ENCODE peak calls at places on chromosomes 16 and 17, in eight cellular contexts. I, X, V, F, C, Y, U and R are unnamed samples.

GRCh38 chr16:72921620-72922019 is 126.3 kb downstream of the ZFHX3 start:
- DNase-seq in I (no peak), V (no peak), U (no peak), Y (no peak), F (no peak), X (no peak), C (no peak), R (no peak)

GRCh38 chr17:31493656-31494155 is 102.2 kb downstream of the RAB11FIP4 start:
- DNase-seq in I (no peak), F (no peak), U (no peak), C (no peak), V (no peak), Y (no peak), X (no peak), R (no peak)

GRCh38 chr17:81832608-81833159 is 407 bp downstream of the MCRIP1 start:
- DNase-seq in C (no peak), F (peak), V (no peak), Y (no peak), I (no peak), X (no peak), U (peak), R (peak)

GRCh38 chr17:60154616-60155426 is 5.0 kb downstream of the CA4 start:
- DNase-seq in U (no peak), X (no peak), C (no peak), V (peak), I (peak), Y (no peak), F (no peak), R (peak)

GRCh38 chr17:42275527-42276358 is 448 bp downstream of the STAT5B start:
- DNase-seq in Y (no peak), I (peak), V (no peak), X (no peak), U (no peak), C (no peak), F (peak), R (peak)

GRCh38 chr16:62213763-62214162 is 177.5 kb upstream of the CDH8 start:
- DNase-seq in Y (no peak), C (no peak), V (no peak), X (no peak), F (no peak), I (no peak), U (no peak), R (no peak)

GRCh38 chr17:7249219-7249618 is 2.3 kb downstream of the CTDNEP1 start:
- DNase-seq in F (no peak), I (peak), U (no peak), Y (no peak), X (no peak), V (no peak), C (no peak), R (no peak)

GRCh38 chr16:23365602-23366240 is 63.6 kb downstream of the SCNN1B start:
- DNase-seq in F (no peak), I (no peak), U (no peak), Y (no peak), X (no peak), V (no peak), C (no peak), R (peak)